ENCODE peak calls at places on chromosomes 1 and 21, in four cellular contexts. One of them, this sample, is unnamed.

GRCh38 chr1:7624791-7625355 is 146.2 kb upstream of the VAMP3 start:
- DNase-seq in heart right ventricle: no peak
- DNase-seq in kidney: peak
- DNase-seq in CD8-positive, alpha-beta T cell: no peak
- DNase-seq in this sample: no peak

GRCh38 chr21:36554411-36555157 is 74.7 kb upstream of the CLDN14 start:
- DNase-seq in CD8-positive, alpha-beta T cell: no peak
- DNase-seq in heart right ventricle: no peak
- DNase-seq in kidney: no peak
- DNase-seq in this sample: no peak

GRCh38 chr1:159239551-159240220 is 35.0 kb downstream of the ACKR1 start:
- DNase-seq in heart right ventricle: no peak
- DNase-seq in CD8-positive, alpha-beta T cell: no peak
- DNase-seq in kidney: no peak
- DNase-seq in this sample: no peak

GRCh38 chr1:53365405-53366063 is 37.7 kb upstream of the LRP8 start:
- DNase-seq in CD8-positive, alpha-beta T cell: no peak
- DNase-seq in heart right ventricle: no peak
- DNase-seq in kidney: peak
- DNase-seq in this sample: no peak

GRCh38 chr1:167086033-167086432 is 4.1 kb downstream of the GPA33 start:
- DNase-seq in heart right ventricle: no peak
- DNase-seq in CD8-positive, alpha-beta T cell: no peak
- DNase-seq in kidney: no peak
- DNase-seq in this sample: no peak

GRCh38 chr1:87404306-87404705 is 75.6 kb downstream of the LMO4 start:
- DNase-seq in heart right ventricle: no peak
- DNase-seq in kidney: no peak
- DNase-seq in CD8-positive, alpha-beta T cell: no peak
- DNase-seq in this sample: no peak

GRCh38 chr1:21607549-21608529 is 61.3 kb downstream of the RAP1GAP start:
- DNase-seq in kidney: peak
- DNase-seq in CD8-positive, alpha-beta T cell: no peak
- DNase-seq in heart right ventricle: peak
- DNase-seq in this sample: peak

GRCh38 chr21:41195311-41195710 is 27.4 kb downstream of the BACE2 start:
- DNase-seq in kidney: no peak
- DNase-seq in heart right ventricle: no peak
- DNase-seq in CD8-positive, alpha-beta T cell: no peak
- DNase-seq in this sample: no peak

GRCh38 chr1:207017615-207018559 is 14.7 kb downstream of the C1orf116 start:
- DNase-seq in kidney: no peak
- DNase-seq in CD8-positive, alpha-beta T cell: no peak
- DNase-seq in heart right ventricle: peak
- DNase-seq in this sample: peak

GRCh38 chr1:211735208-211736170 is 60.1 kb upstream of the NEK2 start:
- DNase-seq in heart right ventricle: no peak
- DNase-seq in kidney: no peak
- DNase-seq in CD8-positive, alpha-beta T cell: no peak
- DNase-seq in this sample: peak

GRCh38 chr1:39224295-39224829 is 19.9 kb downstream of the MACF1 start:
- DNase-seq in kidney: no peak
- DNase-seq in CD8-positive, alpha-beta T cell: no peak
- DNase-seq in heart right ventricle: no peak
- DNase-seq in this sample: no peak

GRCh38 chr1:180123463-180123936 is 31.2 kb upstream of the QSOX1 start:
- DNase-seq in kidney: no peak
- DNase-seq in heart right ventricle: no peak
- DNase-seq in CD8-positive, alpha-beta T cell: no peak
- DNase-seq in this sample: no peak

GRCh38 chr21:43717967-43718871 is 710 bp upstream of the PDXK start:
- DNase-seq in kidney: peak
- DNase-seq in heart right ventricle: no peak
- DNase-seq in CD8-positive, alpha-beta T cell: no peak
- DNase-seq in this sample: no peak

GRCh38 chr1:202938287-202938925 is 11.4 kb upstream of the KLHL12 start:
- DNase-seq in CD8-positive, alpha-beta T cell: no peak
- DNase-seq in heart right ventricle: no peak
- DNase-seq in kidney: no peak
- DNase-seq in this sample: no peak

DNA sequence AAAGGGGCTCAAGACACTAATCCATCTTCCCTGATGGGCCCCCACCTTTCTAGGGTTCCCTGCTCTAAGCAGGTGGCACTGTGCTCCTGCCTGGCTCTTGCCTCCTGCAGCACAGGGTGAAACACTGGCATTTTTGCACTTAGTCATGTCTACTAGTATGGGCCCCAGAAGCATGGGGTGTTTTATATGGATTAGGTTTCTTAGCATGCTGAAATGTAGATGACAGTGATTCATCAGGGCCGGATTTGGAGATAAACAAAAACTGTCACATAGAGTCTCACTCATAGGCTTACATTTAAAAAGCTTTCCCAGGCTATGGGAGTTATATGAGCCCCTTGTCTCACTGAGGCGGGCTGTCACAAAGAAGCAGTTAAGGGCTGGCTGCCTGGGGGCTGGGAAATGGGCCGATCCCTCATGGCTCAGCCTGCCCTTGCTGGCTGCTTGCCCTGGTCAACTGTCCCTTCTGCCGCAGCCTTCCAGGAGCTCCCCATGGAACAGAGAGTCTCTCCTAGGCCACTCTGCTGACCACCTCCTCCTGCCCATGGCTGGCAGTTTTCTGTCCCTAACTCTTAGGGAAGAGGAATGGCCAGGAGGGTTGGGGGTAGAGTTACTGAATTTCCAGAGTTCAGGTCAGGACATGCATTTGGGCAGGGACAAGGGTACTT is 6.5 kb downstream of the GALNT2 start:
- DNase-seq in CD8-positive, alpha-beta T cell: no peak
- DNase-seq in heart right ventricle: no peak
- DNase-seq in kidney: no peak
- DNase-seq in this sample: no peak
- H3K27ac ChIP-seq in CD8-positive, alpha-beta T cell: no peak
- H3K27ac ChIP-seq in heart right ventricle: no peak
- H3K27ac ChIP-seq in kidney: no peak
- H3K27ac ChIP-seq in this sample: peak

GRCh38 chr1:70318191-70318590 is 36.3 kb downstream of the ANKRD13C start:
- DNase-seq in heart right ventricle: no peak
- DNase-seq in kidney: no peak
- DNase-seq in CD8-positive, alpha-beta T cell: no peak
- DNase-seq in this sample: no peak

GRCh38 chr1:70317087-70317486 is 37.4 kb downstream of the ANKRD13C start:
- DNase-seq in kidney: no peak
- DNase-seq in CD8-positive, alpha-beta T cell: no peak
- DNase-seq in heart right ventricle: no peak
- DNase-seq in this sample: no peak

GRCh38 chr1:70319750-70320149 is 34.8 kb downstream of the ANKRD13C start:
- DNase-seq in kidney: no peak
- DNase-seq in heart right ventricle: no peak
- DNase-seq in CD8-positive, alpha-beta T cell: no peak
- DNase-seq in this sample: no peak

GRCh38 chr1:70314706-70315304 is 39.7 kb downstream of the ANKRD13C start:
- DNase-seq in CD8-positive, alpha-beta T cell: no peak
- DNase-seq in kidney: no peak
- DNase-seq in heart right ventricle: no peak
- DNase-seq in this sample: no peak

DNA sequence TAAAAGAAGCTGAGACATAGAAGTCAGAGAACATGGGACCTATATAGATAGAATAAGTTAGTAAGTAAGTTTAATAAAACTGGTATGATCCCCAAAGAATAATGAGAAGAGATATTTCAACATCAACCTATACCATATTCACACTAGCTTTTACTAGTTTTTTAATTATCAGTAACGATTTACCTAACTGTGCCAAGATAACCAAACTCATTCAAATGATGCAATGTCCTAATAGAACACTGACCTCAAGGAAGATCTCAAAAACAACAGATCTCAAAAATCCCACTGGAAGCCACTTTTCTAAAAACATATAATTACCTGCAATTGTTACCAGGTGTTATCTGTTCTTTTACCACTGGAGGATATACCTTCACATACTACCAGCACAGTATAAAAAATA is 38.7 kb downstream of the ANKRD13C start:
- DNase-seq in heart right ventricle: no peak
- DNase-seq in kidney: no peak
- DNase-seq in CD8-positive, alpha-beta T cell: no peak
- DNase-seq in this sample: no peak
- TF ChIP-seq CTCF in heart right ventricle: no peak
- TF ChIP-seq CTCF in kidney: no peak
- TF ChIP-seq CTCF in CD8-positive, alpha-beta T cell: no peak
- TF ChIP-seq CTCF in this sample: no peak

GRCh38 chr1:85198864-85199263 is 2.0 kb downstream of the SYDE2 start:
- DNase-seq in CD8-positive, alpha-beta T cell: no peak
- DNase-seq in heart right ventricle: no peak
- DNase-seq in kidney: no peak
- DNase-seq in this sample: no peak
- H3K27ac ChIP-seq in CD8-positive, alpha-beta T cell: no peak
- H3K27ac ChIP-seq in heart right ventricle: no peak
- H3K27ac ChIP-seq in kidney: no peak
- H3K27ac ChIP-seq in this sample: no peak

GRCh38 chr1:58815069-58815679 is 31.3 kb upstream of the JUN start:
- DNase-seq in heart right ventricle: peak
- DNase-seq in kidney: peak
- DNase-seq in CD8-positive, alpha-beta T cell: peak
- DNase-seq in this sample: peak

GRCh38 chr1:58816747-58817221 is 32.9 kb upstream of the JUN start:
- DNase-seq in kidney: no peak
- DNase-seq in heart right ventricle: no peak
- DNase-seq in CD8-positive, alpha-beta T cell: no peak
- DNase-seq in this sample: peak

GRCh38 chr1:58815680-58816071 is 31.8 kb upstream of the JUN start:
- DNase-seq in CD8-positive, alpha-beta T cell: no peak
- DNase-seq in kidney: peak
- DNase-seq in heart right ventricle: peak
- DNase-seq in this sample: peak

GRCh38 chr1:58814251-58815068 is 30.6 kb upstream of the JUN start:
- DNase-seq in CD8-positive, alpha-beta T cell: no peak
- DNase-seq in heart right ventricle: peak
- DNase-seq in kidney: peak
- DNase-seq in this sample: peak

GRCh38 chr1:58816072-58816746 is 32.4 kb upstream of the JUN start:
- DNase-seq in heart right ventricle: peak
- DNase-seq in kidney: peak
- DNase-seq in CD8-positive, alpha-beta T cell: peak
- DNase-seq in this sample: peak
- TF ChIP-seq CTCF in heart right ventricle: no peak
- TF ChIP-seq CTCF in kidney: no peak
- TF ChIP-seq CTCF in CD8-positive, alpha-beta T cell: no peak
- TF ChIP-seq CTCF in this sample: no peak

DNA sequence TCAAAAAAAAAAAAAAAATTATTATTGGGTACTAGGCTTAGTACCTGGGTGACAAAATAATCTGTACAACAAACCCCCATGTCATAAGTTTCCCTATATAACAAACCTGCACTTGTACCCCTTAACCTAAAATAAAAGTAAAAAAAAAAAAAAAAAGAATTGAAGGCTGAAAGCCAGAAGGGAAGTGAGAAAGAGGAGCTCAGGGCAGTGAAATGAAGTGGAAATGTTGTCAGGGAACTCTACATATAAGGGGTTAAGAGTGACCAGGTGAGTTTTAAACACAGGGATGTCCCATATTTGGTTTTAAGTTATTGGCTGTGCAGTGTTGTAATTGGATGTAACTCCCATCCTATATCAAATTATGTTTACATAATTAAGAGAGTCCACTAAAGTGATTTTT is 85.7 kb upstream of the ABCD3 start:
- DNase-seq in heart right ventricle: no peak
- DNase-seq in CD8-positive, alpha-beta T cell: no peak
- DNase-seq in kidney: no peak
- DNase-seq in this sample: no peak
- H3K27ac ChIP-seq in heart right ventricle: no peak
- H3K27ac ChIP-seq in CD8-positive, alpha-beta T cell: no peak
- H3K27ac ChIP-seq in kidney: no peak
- H3K27ac ChIP-seq in this sample: no peak

GRCh38 chr1:41414291-41414690 is 53.1 kb downstream of the FOXO6 start:
- DNase-seq in CD8-positive, alpha-beta T cell: no peak
- DNase-seq in heart right ventricle: no peak
- DNase-seq in kidney: no peak
- DNase-seq in this sample: no peak

GRCh38 chr1:41411229-41411628 is 50.0 kb downstream of the FOXO6 start:
- DNase-seq in heart right ventricle: no peak
- DNase-seq in kidney: no peak
- DNase-seq in CD8-positive, alpha-beta T cell: no peak
- DNase-seq in this sample: no peak

GRCh38 chr1:41414716-41415306 is 53.6 kb downstream of the FOXO6 start:
- DNase-seq in CD8-positive, alpha-beta T cell: no peak
- DNase-seq in heart right ventricle: no peak
- DNase-seq in kidney: peak
- DNase-seq in this sample: no peak

GRCh38 chr1:41413748-41414281 is 52.6 kb downstream of the FOXO6 start:
- DNase-seq in kidney: peak
- DNase-seq in heart right ventricle: no peak
- DNase-seq in CD8-positive, alpha-beta T cell: no peak
- DNase-seq in this sample: no peak

GRCh38 chr1:41412748-41413147 is 51.5 kb downstream of the FOXO6 start:
- DNase-seq in CD8-positive, alpha-beta T cell: no peak
- DNase-seq in heart right ventricle: no peak
- DNase-seq in kidney: no peak
- DNase-seq in this sample: no peak
- TF ChIP-seq CTCF in CD8-positive, alpha-beta T cell: no peak
- TF ChIP-seq CTCF in heart right ventricle: no peak
- TF ChIP-seq CTCF in kidney: no peak
- TF ChIP-seq CTCF in this sample: no peak

GRCh38 chr1:215717677-215718076 is 150.6 kb downstream of the KCTD3 start:
- DNase-seq in heart right ventricle: no peak
- DNase-seq in kidney: no peak
- DNase-seq in CD8-positive, alpha-beta T cell: no peak
- DNase-seq in this sample: no peak
- H3K27ac ChIP-seq in heart right ventricle: no peak
- H3K27ac ChIP-seq in kidney: no peak
- H3K27ac ChIP-seq in CD8-positive, alpha-beta T cell: no peak
- H3K27ac ChIP-seq in this sample: no peak

GRCh38 chr1:184083016-184083415 is 31.5 kb downstream of the TSEN15 start:
- DNase-seq in CD8-positive, alpha-beta T cell: no peak
- DNase-seq in kidney: no peak
- DNase-seq in heart right ventricle: no peak
- DNase-seq in this sample: no peak

GRCh38 chr1:184088037-184088436 is 36.5 kb downstream of the TSEN15 start:
- DNase-seq in heart right ventricle: no peak
- DNase-seq in CD8-positive, alpha-beta T cell: no peak
- DNase-seq in kidney: no peak
- DNase-seq in this sample: no peak

GRCh38 chr1:184082541-184082940 is 31.0 kb downstream of the TSEN15 start:
- DNase-seq in kidney: no peak
- DNase-seq in CD8-positive, alpha-beta T cell: no peak
- DNase-seq in heart right ventricle: no peak
- DNase-seq in this sample: no peak

GRCh38 chr1:184085667-184086066 is 34.1 kb downstream of the TSEN15 start:
- DNase-seq in kidney: no peak
- DNase-seq in CD8-positive, alpha-beta T cell: no peak
- DNase-seq in heart right ventricle: no peak
- DNase-seq in this sample: no peak
- TF ChIP-seq CTCF in kidney: no peak
- TF ChIP-seq CTCF in CD8-positive, alpha-beta T cell: no peak
- TF ChIP-seq CTCF in heart right ventricle: no peak
- TF ChIP-seq CTCF in this sample: no peak

This sample was measured in adrenal gland.